ENCODE peak calls at places on chromosomes 7 and 10, in four cellular contexts. T is endothelial cell of umbilical vein, H is IMR-90, F is K562. O is an unnamed sample.

GRCh38 chr7:99440195-99440594 is 1.5 kb downstream of the CPSF4 start:
- DNase-seq in T (no peak), H (peak; percentile 18), F (no peak), O (no peak)

GRCh38 chr10:30540286-30540685 is 89.3 kb downstream of the LYZL2 start:
- DNase-seq in T (no peak), H (peak; percentile 8), F (no peak), O (no peak)

GRCh38 chr7:27103489-27104226 is 1.2 kb upstream of the HOXA2 start:
- DNase-seq in T (peak; percentile 63), H (peak; percentile 44), F (no peak), O (no peak)

GRCh38 chr7:57202274-57202673 is 70.0 kb upstream of the ZNF479 start:
- DNase-seq in T (no peak), H (no peak), F (no peak), O (no peak)

GRCh38 chr10:127552446-127552845 is 3.3 kb downstream of the NPS start:
- DNase-seq in T (no peak), H (no peak), F (no peak), O (no peak)

GRCh38 chr7:84492128-84492527 is 297.5 kb upstream of the SEMA3A start:
- DNase-seq in T (no peak), H (no peak), F (no peak), O (no peak)

GRCh38 chr10:52779541-52780390 is 7.2 kb upstream of the MBL2 start:
- DNase-seq in T (peak; percentile 70), H (peak; percentile 53), F (peak; percentile 74), O (no peak)

GRCh38 chr7:47588704-47589225 is 6.9 kb upstream of the TNS3 start:
- DNase-seq in T (no peak), H (no peak), F (no peak), O (no peak)

GRCh38 chr7:35185908-35186731 is 67.8 kb downstream of the TBX20 start:
- DNase-seq in T (peak; percentile 24), H (peak; percentile 8), F (no peak), O (no peak)

GRCh38 chr7:17984288-17984687 is 43.4 kb downstream of the PRPS1L1 start:
- DNase-seq in T (no peak), H (no peak), F (no peak), O (no peak)

GRCh38 chr7:118602090-118602489 is 377.6 kb downstream of the ANKRD7 start:
- DNase-seq in T (no peak), H (no peak), F (no peak), O (no peak)

GRCh38 chr7:55517191-55517633 is 55.1 kb downstream of the VOPP1 start:
- DNase-seq in T (no peak), H (peak; percentile 32), F (no peak), O (no peak)

GRCh38 chr10:16909271-16909767 is 92.1 kb upstream of the RSU1 start:
- DNase-seq in T (peak; percentile 38), H (peak; percentile 33), F (no peak), O (no peak)

GRCh38 chr10:119667562-119668328 is 16.6 kb downstream of the BAG3 start:
- DNase-seq in T (no peak), H (peak; percentile 98), F (no peak), O (peak; percentile 90)

GRCh38 chr7:139588632-139589031 is 65.1 kb downstream of the CLEC2L start:
- DNase-seq in T (no peak), H (peak; percentile 83), F (peak; percentile 46), O (no peak)

GRCh38 chr7:128353189-128353588 is 8.3 kb downstream of the PRRT4 start:
- DNase-seq in T (no peak), H (no peak), F (peak; percentile 68), O (no peak)

GRCh38 chr7:24703296-24703695 is 54.0 kb downstream of the GSDME start:
- DNase-seq in T (no peak), H (no peak), F (no peak), O (peak; percentile 11)

GRCh38 chr10:124175701-124176100 is 82.3 kb upstream of the CHST15 start:
- DNase-seq in T (no peak), H (no peak), F (no peak), O (no peak)

GRCh38 chr10:124097883-124098282 is 4.5 kb upstream of the CHST15 start:
- DNase-seq in T (no peak), H (no peak), F (no peak), O (no peak)

GRCh38 chr7:43669286-43670081 is 59.8 kb downstream of the COA1 start:
- DNase-seq in T (peak; percentile 33), H (no peak), F (no peak), O (no peak)

GRCh38 chr10:13885238-13885990 is 298.6 kb downstream of the PRPF18 start:
- DNase-seq in T (no peak), H (no peak), F (no peak), O (no peak)

GRCh38 chr7:31979690-31980330 is 90.4 kb downstream of the PDE1C start:
- DNase-seq in T (no peak), H (no peak), F (no peak), O (no peak)

GRCh38 chr10:60827791-60828488 is 49.7 kb downstream of the CDK1 start:
- DNase-seq in T (peak; percentile 98), H (peak; percentile 86), F (no peak), O (no peak)

GRCh38 chr7:100957832-100958421 is 8.6 kb downstream of the MUC3A start:
- DNase-seq in T (peak; percentile 45), H (peak; percentile 33), F (peak; percentile 59), O (no peak)

GRCh38 chr10:132311338-132311939 is 3.7 kb upstream of the STK32C start:
- DNase-seq in T (no peak), H (no peak), F (peak; percentile 64), O (no peak)

GRCh38 chr10:12650122-12650521 is 300.8 kb downstream of the CAMK1D start:
- DNase-seq in T (no peak), H (no peak), F (no peak), O (no peak)

GRCh38 chr7:86328801-86329433 is 314.8 kb upstream of the GRM3 start:
- DNase-seq in T (no peak), H (no peak), F (no peak), O (no peak)

GRCh38 chr7:156236936-156237599 is 403.5 kb upstream of the RNF32 start:
- DNase-seq in T (no peak), H (no peak), F (no peak), O (no peak)

GRCh38 chr7:55472928-55473725 is 99.2 kb downstream of the VOPP1 start:
- DNase-seq in T (no peak), H (no peak), F (no peak), O (no peak)

GRCh38 chr10:106424981-106425380 is 739.5 kb downstream of the SORCS1 start:
- DNase-seq in T (no peak), H (peak; percentile 72), F (no peak), O (no peak)

GRCh38 chr7:22326181-22326580 is 30.8 kb downstream of the RAPGEF5 start:
- DNase-seq in T (no peak), H (no peak), F (no peak), O (no peak)

GRCh38 chr10:17431871-17432311 is 22.5 kb downstream of the ST8SIA6 start:
- DNase-seq in T (no peak), H (peak; percentile 70), F (no peak), O (no peak)

GRCh38 chr7:55214707-55215106 is 150.4 kb upstream of the LANCL2 start:
- DNase-seq in T (no peak), H (peak; percentile 81), F (no peak), O (no peak)

GRCh38 chr10:5619366-5620211 is 46.8 kb downstream of the ASB13 start:
- DNase-seq in T (peak; percentile 43), H (no peak), F (no peak), O (peak; percentile 23)

GRCh38 chr10:60494774-60495173 is 105.1 kb upstream of the ANK3 start:
- DNase-seq in T (no peak), H (no peak), F (no peak), O (no peak)

GRCh38 chr7:159022238-159022993 is 122.3 kb downstream of the VIPR2 start:
- DNase-seq in T (no peak), H (no peak), F (peak; percentile 49), O (no peak)

GRCh38 chr10:49273082-49273465 is 25.9 kb upstream of the C10orf71 start:
- DNase-seq in T (no peak), H (no peak), F (no peak), O (no peak)

GRCh38 chr10:49270565-49270964 is 28.4 kb upstream of the C10orf71 start:
- DNase-seq in T (no peak), H (no peak), F (no peak), O (no peak)

GRCh38 chr10:49269523-49269922 is 29.4 kb upstream of the C10orf71 start:
- DNase-seq in T (no peak), H (no peak), F (no peak), O (no peak)

GRCh38 chr10:49272251-49273081 is 26.5 kb upstream of the C10orf71 start:
- DNase-seq in T (no peak), H (peak; percentile 4), F (no peak), O (no peak)

DNA sequence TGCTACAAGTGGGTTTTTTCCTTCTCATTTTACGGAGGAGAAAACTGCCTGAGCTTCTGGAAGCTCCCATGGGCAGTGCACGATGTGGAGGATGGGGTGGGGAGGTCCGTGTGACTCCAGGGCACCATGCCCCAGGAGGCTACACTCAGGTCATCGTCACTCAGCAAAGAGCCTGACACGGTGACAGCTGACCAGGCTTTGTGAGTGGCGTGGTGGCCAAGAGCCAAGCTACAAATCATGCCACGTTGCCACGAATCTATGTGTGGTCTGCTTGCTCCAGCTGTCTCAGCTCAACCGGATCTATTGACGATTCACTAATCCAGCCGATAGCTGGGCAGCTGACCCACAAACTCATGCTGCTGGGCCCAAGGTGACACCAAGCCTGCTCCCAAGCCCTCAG is 27.6 kb upstream of the C10orf71 start:
- DNase-seq in T (no peak), H (no peak), F (no peak), O (no peak)
- H3K9me1 ChIP-seq in T (no peaks in the 10 kb centered on the region), H (no peaks in the 10 kb centered on the region), F (no peaks in the 10 kb centered on the region), O (no peaks in the 10 kb centered on the region)

GRCh38 chr10:24382979-24383663 is 174.2 kb downstream of the KIAA1217 start:
- DNase-seq in T (no peak), H (no peak), F (no peak), O (peak; percentile 85)
- H3K4me3 ChIP-seq in T (no peak overlapping the region), H (no peak overlapping the region), F (no peak overlapping the region), O (peak overlapping the region; percentile 54)

GRCh38 chr10:64558094-64558870 is 1037.1 kb downstream of the REEP3 start:
- DNase-seq in T (no peak), H (no peak), F (no peak), O (no peak)
- H3K9me1 ChIP-seq in T (no peaks in the 10 kb centered on the region), H (no peaks in the 10 kb centered on the region), F (no peaks in the 10 kb centered on the region), O (no peaks in the 10 kb centered on the region)

GRCh38 chr10:74586088-74586585 is 240.3 kb upstream of the KAT6B start:
- DNase-seq in T (peak; percentile 39), H (peak; percentile 23), F (no peak), O (no peak)
- H3K4me3 ChIP-seq in T (no peak overlapping the region), H (no peak overlapping the region), F (no peak overlapping the region), O (no peak overlapping the region)

DNA sequence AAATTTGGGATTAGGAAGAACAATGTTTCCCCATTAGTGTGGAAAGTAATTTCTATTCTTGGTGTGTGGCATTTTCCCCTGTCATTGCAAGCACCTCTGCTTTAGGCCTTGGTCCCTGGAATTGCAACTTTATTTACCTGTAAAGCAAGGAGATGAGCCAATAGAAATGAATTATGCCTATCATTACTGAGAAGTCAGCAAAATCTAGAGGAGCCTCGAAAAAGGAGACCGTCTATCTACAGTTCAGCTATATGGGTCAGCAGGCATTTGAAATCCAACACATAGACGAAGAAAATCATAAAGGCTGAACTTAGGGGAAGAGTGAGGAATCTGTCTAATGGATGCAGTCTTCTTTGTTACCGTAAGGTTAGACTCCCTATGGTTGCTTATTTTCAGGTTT is 161.1 kb downstream of the CCDC71L start:
- DNase-seq in T (no peak), H (no peak), F (no peak), O (no peak)
- H3K9me1 ChIP-seq in T (no peaks in the 10 kb centered on the region), H (no peaks in the 10 kb centered on the region), F (no peaks in the 10 kb centered on the region), O (no peaks in the 10 kb centered on the region)

GRCh38 chr7:151782598-151783448 is 94.1 kb downstream of the PRKAG2 start:
- DNase-seq in T (peak; percentile 59), H (peak; percentile 34), F (peak; percentile 95), O (no peak)
- H3K4me3 ChIP-seq in T (no peak overlapping the region), H (peak overlapping the region; percentile 17), F (no peak overlapping the region), O (peak overlapping the region; percentile 37)

GRCh38 chr10:100072514-100072913 is 9.2 kb downstream of the CPN1 start:
- DNase-seq in T (no peak), H (no peak), F (no peak), O (no peak)
- H3K9me1 ChIP-seq in T (no peaks in the 10 kb centered on the region), H (no peaks in the 10 kb centered on the region), F (no peaks in the 10 kb centered on the region), O (no peaks in the 10 kb centered on the region)

O was measured in keratinocyte.